ENCODE peak calls at places on chromosomes 16 and 17, in ten cellular contexts. X is adrenal gland; E is activated CD4-positive, alpha-beta T cell treated with anti-CD3 and anti-CD28 coated beads for 48 hours; H is AG08396; N is thoracic aorta; V is upper lobe of right lung; Z is activated naive CD4-positive, alpha-beta T cell treated with anti-CD3 and anti-CD28 coated beads, Interleukin-2, amount 10 ng/mL, durations not matched to agents 7 days and 5 days; C is trophoblast cell; L is D341Med; S is WTC11. B is an unnamed sample.

GRCh38 chr16:86956437-86956836 is 360.8 kb downstream of the C16orf95 start:
- DNase-seq in X (peak), N (no peak), C (no peak), Z (no peak), S (no peak), L (no peak), E (no peak), H (no peak), V (no peak), B (no peak)

GRCh38 chr16:21283521-21284289 is 5.6 kb upstream of the CRYM start:
- DNase-seq in X (no peak), H (peak), V (peak), E (no peak), N (no peak), Z (no peak), L (peak), S (peak), C (no peak), B (peak)

GRCh38 chr16:85048921-85049562 is 21.4 kb downstream of the KIAA0513 start:
- DNase-seq in S (no peak), L (no peak), E (no peak), N (no peak), H (no peak), V (no peak), Z (no peak), C (no peak), X (no peak), B (no peak)

GRCh38 chr17:62869885-62870580 is 61.9 kb upstream of the MARCHF10 start:
- DNase-seq in V (no peak), H (peak), X (no peak), N (no peak), L (peak), S (peak), Z (no peak), E (no peak), C (peak), B (no peak)

GRCh38 chr16:88060524-88061219 is 109.4 kb downstream of the BANP start:
- DNase-seq in C (no peak), E (no peak), H (no peak), Z (no peak), N (no peak), L (no peak), S (no peak), V (no peak), X (no peak), B (no peak)

GRCh38 chr17:6547336-6547735 is 9.0 kb downstream of the PITPNM3 start:
- DNase-seq in X (no peak), Z (no peak), S (no peak), C (no peak), E (no peak), N (no peak), L (no peak), H (no peak), V (no peak), B (no peak)

GRCh38 chr17:70447588-70447987 is 278.3 kb downstream of the KCNJ2 start:
- DNase-seq in C (no peak), Z (no peak), V (no peak), L (no peak), E (no peak), H (no peak), X (no peak), S (no peak), N (no peak), B (no peak)

GRCh38 chr16:12027091-12027490 is 50.6 kb downstream of the SNX29 start:
- DNase-seq in N (no peak), L (no peak), S (no peak), V (no peak), H (no peak), X (no peak), Z (no peak), C (no peak), E (no peak), B (no peak)

GRCh38 chr16:67431077-67431804 is at the start of gene HSD11B2:
- DNase-seq in Z (peak), V (peak), S (peak), X (no peak), C (peak), N (no peak), H (peak), L (peak), E (peak), B (peak)

GRCh38 chr17:83098241-83099085 is 19.1 kb downstream of the METRNL start:
- DNase-seq in C (no peak), H (no peak), V (no peak), N (no peak), Z (no peak), X (no peak), E (no peak), L (no peak), S (no peak), B (no peak)

GRCh38 chr17:6555331-6556120 is 829 bp downstream of the PITPNM3 start:
- DNase-seq in H (peak), S (peak), C (no peak), Z (no peak), L (peak), E (peak), V (peak), N (no peak), X (peak), B (peak)

GRCh38 chr17:17057057-17057551 is 14.8 kb downstream of the MPRIP start:
- DNase-seq in L (no peak), N (no peak), Z (peak), C (no peak), S (peak), X (peak), V (peak), H (no peak), E (no peak), B (no peak)

GRCh38 chr17:29784661-29785060 is 145.4 kb downstream of the SSH2 start:
- DNase-seq in S (no peak), N (no peak), C (no peak), V (no peak), E (no peak), X (no peak), L (no peak), Z (no peak), H (no peak), B (no peak)

GRCh38 chr17:40485851-40486512 is 15.4 kb downstream of the TNS4 start:
- DNase-seq in V (no peak), N (no peak), X (peak), S (no peak), E (peak), H (peak), C (peak), L (no peak), Z (peak), B (no peak)

GRCh38 chr17:61489719-61490490 is 37.7 kb downstream of the TBX4 start:
- DNase-seq in Z (no peak), X (no peak), S (no peak), L (no peak), N (no peak), C (no peak), E (no peak), H (no peak), V (no peak), B (no peak)

GRCh38 chr17:66469088-66469442 is 166.7 kb downstream of the PRKCA start:
- DNase-seq in N (no peak), V (no peak), H (no peak), C (no peak), X (no peak), L (no peak), Z (no peak), S (no peak), E (no peak), B (no peak)

GRCh38 chr17:5413682-5414081 is 5.8 kb downstream of the NUP88 start:
- DNase-seq in L (no peak), Z (no peak), V (no peak), X (no peak), E (no peak), N (no peak), C (no peak), H (peak), S (no peak), B (peak)

GRCh38 chr17:8226536-8227237 is 16.3 kb upstream of the AURKB start:
- DNase-seq in Z (no peak), L (peak), C (peak), X (peak), S (peak), V (peak), E (peak), N (no peak), H (peak), B (peak)

GRCh38 chr16:65509172-65509571 is 387.3 kb upstream of the CDH11 start:
- DNase-seq in N (no peak), V (no peak), S (no peak), Z (no peak), C (no peak), E (no peak), X (no peak), L (no peak), H (no peak), B (no peak)

GRCh38 chr17:8417806-8418205 is 17.9 kb upstream of the NDEL1 start:
- DNase-seq in Z (no peak), H (no peak), X (no peak), V (no peak), L (no peak), S (no peak), N (no peak), E (no peak), C (no peak), B (no peak)

GRCh38 chr16:11675561-11676511 is 7.6 kb downstream of the SNN start:
- DNase-seq in V (no peak), Z (no peak), N (no peak), S (no peak), E (peak), L (no peak), X (peak), H (no peak), C (peak), B (peak)

GRCh38 chr17:511833-512251 is 159.2 kb upstream of the RPH3AL start:
- DNase-seq in E (no peak), Z (no peak), H (peak), S (no peak), V (no peak), N (no peak), L (no peak), X (no peak), C (no peak), B (no peak)

GRCh38 chr17:64130559-64131001 is 636 bp upstream of the ERN1 start:
- DNase-seq in Z (no peak), L (no peak), V (peak), C (peak), E (peak), H (peak), S (no peak), X (peak), N (peak), B (no peak)

GRCh38 chr17:17898673-17899072 is 61.9 kb upstream of the SREBF1 start:
- DNase-seq in Z (no peak), N (no peak), H (no peak), V (no peak), S (no peak), X (no peak), C (no peak), E (no peak), L (no peak), B (no peak)

GRCh38 chr17:48527742-48528028 is 3.1 kb downstream of the HOXB1 start:
- DNase-seq in N (no peak), L (no peak), H (no peak), E (no peak), S (no peak), V (no peak), C (no peak), X (no peak), Z (no peak), B (no peak)

GRCh38 chr16:57013268-57013667 is 23.9 kb downstream of the NLRC5 start:
- DNase-seq in H (peak), X (no peak), S (no peak), E (no peak), L (no peak), V (no peak), Z (no peak), N (no peak), C (peak), B (no peak)

GRCh38 chr17:83202002-83203000 is 122.9 kb downstream of the METRNL start:
- DNase-seq in S (peak), V (peak), Z (peak), C (no peak), L (peak), N (peak), E (peak), X (peak), H (no peak), B (no peak)

GRCh38 chr16:46748775-46749705 is 896 bp upstream of the MYLK3 start:
- DNase-seq in E (no peak), X (peak), Z (no peak), H (peak), N (no peak), S (no peak), V (peak), C (no peak), L (no peak), B (no peak)

GRCh38 chr17:72656114-72656763 is 436.2 kb downstream of the SLC39A11 start:
- DNase-seq in V (no peak), Z (no peak), N (no peak), H (no peak), X (no peak), L (no peak), E (no peak), C (no peak), S (no peak), B (no peak)

GRCh38 chr17:57626520-57627210 is 118.4 kb downstream of the CCDC182 start:
- DNase-seq in E (no peak), C (no peak), H (no peak), S (no peak), Z (no peak), X (no peak), L (no peak), V (peak), N (no peak), B (no peak)

GRCh38 chr16:12323007-12323699 is 346.6 kb downstream of the SNX29 start:
- DNase-seq in C (no peak), V (no peak), Z (peak), E (peak), H (no peak), L (no peak), X (no peak), N (no peak), S (no peak), B (no peak)

GRCh38 chr17:29555840-29556239 is 11.0 kb downstream of the ABHD15 start:
- DNase-seq in C (no peak), L (no peak), H (no peak), S (no peak), E (no peak), V (no peak), Z (no peak), X (no peak), N (no peak), B (peak)

GRCh38 chr17:55067697-55068439 is 99.3 kb downstream of the STXBP4 start:
- DNase-seq in Z (no peak), H (no peak), S (no peak), V (no peak), N (no peak), E (no peak), C (no peak), L (no peak), X (no peak), B (no peak)

GRCh38 chr16:66274335-66275110 is 92.0 kb upstream of the CDH5 start:
- DNase-seq in X (peak), C (no peak), Z (no peak), H (peak), S (no peak), L (no peak), E (peak), V (no peak), N (no peak), B (peak)

B was measured in small intestine.